ENCODE peak calls at places on chromosomes 13 and 19, in eight cellular contexts. M, H, L, Q, E, Z, U and K are unnamed samples.

GRCh38 chr19:6532244-6532999 is 1.6 kb downstream of the TNFSF9 start:
- DNase-seq in M (no peak), H (no peak), L (no peak), Q (no peak), E (peak), Z (no peak), U (no peak), K (peak)

GRCh38 chr19:33490041-33490451 is 31.5 kb downstream of the PEPD start:
- DNase-seq in M (no peak), H (no peak), L (no peak), Q (no peak), E (no peak), Z (peak), U (no peak), K (no peak)

GRCh38 chr13:75132800-75133695 is 348.9 kb downstream of the TBC1D4 start:
- DNase-seq in M (no peak), H (no peak), L (no peak), Q (no peak), E (no peak), Z (no peak), U (no peak), K (no peak)

GRCh38 chr13:61255035-61255796 is 160.4 kb downstream of the PCDH20 start:
- DNase-seq in M (peak), H (no peak), L (peak), Q (no peak), E (no peak), Z (no peak), U (peak), K (no peak)

GRCh38 chr13:61128850-61129645 is 286.6 kb downstream of the PCDH20 start:
- DNase-seq in M (no peak), H (no peak), L (no peak), Q (no peak), E (no peak), Z (no peak), U (no peak), K (no peak)

GRCh38 chr13:39209731-39210633 is 171.7 kb downstream of the NHLRC3 start:
- DNase-seq in M (no peak), H (no peak), L (no peak), Q (no peak), E (no peak), Z (no peak), U (no peak), K (no peak)

GRCh38 chr19:19211499-19212432 is at the start of gene NCAN:
- DNase-seq in M (no peak), H (peak), L (no peak), Q (no peak), E (no peak), Z (no peak), U (no peak), K (no peak)

GRCh38 chr13:108193806-108194205 is 21.5 kb downstream of the LIG4 start:
- DNase-seq in M (no peak), H (no peak), L (no peak), Q (no peak), E (no peak), Z (no peak), U (no peak), K (no peak)

GRCh38 chr13:43377955-43378354 is 354.6 kb downstream of the DNAJC15 start:
- DNase-seq in M (peak), H (no peak), L (no peak), Q (peak), E (no peak), Z (no peak), U (no peak), K (no peak)

GRCh38 chr13:83839158-83839557 is 43.1 kb downstream of the SLITRK1 start:
- DNase-seq in M (no peak), H (no peak), L (no peak), Q (no peak), E (no peak), Z (no peak), U (no peak), K (no peak)

GRCh38 chr19:42283248-42284065 is 14.4 kb downstream of the CIC start:
- DNase-seq in M (peak), H (peak), L (peak), Q (peak), E (peak), Z (peak), U (peak), K (peak)